ENCODE peak calls at places on chromosomes 16 and 17, in nine cellular contexts. One of them, this sample, is unnamed.

GRCh38 chr17:83080641-83081560 is 1.5 kb downstream of the METRNL start:
- DNase-seq in RWPE1: no peak
- DNase-seq in putamen: no peak
- DNase-seq in NCI-H774: no peak
- DNase-seq in central memory CD8-positive, alpha-beta T cell: peak
- DNase-seq in stimulated activated naive B cell treated with anti-CD40 and anti-IgM and Interleukin-4, amounts not matched to agents 10 μg/mL and 1 μg/mL and 100 μg/mL, for 72 hours: peak
- DNase-seq in T-helper 2 cell: peak
- DNase-seq in activated CD8-positive, alpha-beta memory T cell treated with anti-CD3 and anti-CD28 coated beads for 1 hour: no peak
- DNase-seq in LoVo: no peak
- DNase-seq in this sample: peak

GRCh38 chr17:29659155-29659554 is 36.4 kb upstream of the CORO6 start:
- DNase-seq in RWPE1: no peak
- DNase-seq in putamen: no peak
- DNase-seq in NCI-H774: no peak
- DNase-seq in central memory CD8-positive, alpha-beta T cell: no peak
- DNase-seq in stimulated activated naive B cell treated with anti-CD40 and anti-IgM and Interleukin-4, amounts not matched to agents 10 μg/mL and 1 μg/mL and 100 μg/mL, for 72 hours: no peak
- DNase-seq in T-helper 2 cell: no peak
- DNase-seq in activated CD8-positive, alpha-beta memory T cell treated with anti-CD3 and anti-CD28 coated beads for 1 hour: no peak
- DNase-seq in LoVo: no peak
- DNase-seq in this sample: no peak

GRCh38 chr17:4719684-4720221 is 9.3 kb downstream of the ARRB2 start:
- DNase-seq in RWPE1: no peak
- DNase-seq in putamen: no peak
- DNase-seq in NCI-H774: no peak
- DNase-seq in central memory CD8-positive, alpha-beta T cell: no peak
- DNase-seq in stimulated activated naive B cell treated with anti-CD40 and anti-IgM and Interleukin-4, amounts not matched to agents 10 μg/mL and 1 μg/mL and 100 μg/mL, for 72 hours: no peak
- DNase-seq in T-helper 2 cell: no peak
- DNase-seq in activated CD8-positive, alpha-beta memory T cell treated with anti-CD3 and anti-CD28 coated beads for 1 hour: no peak
- DNase-seq in LoVo: no peak
- DNase-seq in this sample: no peak

GRCh38 chr17:57524790-57525543 is 220.1 kb downstream of the CCDC182 start:
- DNase-seq in RWPE1: no peak
- DNase-seq in putamen: no peak
- DNase-seq in NCI-H774: no peak
- DNase-seq in central memory CD8-positive, alpha-beta T cell: no peak
- DNase-seq in stimulated activated naive B cell treated with anti-CD40 and anti-IgM and Interleukin-4, amounts not matched to agents 10 μg/mL and 1 μg/mL and 100 μg/mL, for 72 hours: no peak
- DNase-seq in T-helper 2 cell: no peak
- DNase-seq in activated CD8-positive, alpha-beta memory T cell treated with anti-CD3 and anti-CD28 coated beads for 1 hour: no peak
- DNase-seq in LoVo: no peak
- DNase-seq in this sample: no peak

GRCh38 chr16:262121-262745 is 13.5 kb downstream of the RGS11 start:
- DNase-seq in RWPE1: no peak
- DNase-seq in putamen: no peak
- DNase-seq in NCI-H774: no peak
- DNase-seq in central memory CD8-positive, alpha-beta T cell: no peak
- DNase-seq in stimulated activated naive B cell treated with anti-CD40 and anti-IgM and Interleukin-4, amounts not matched to agents 10 μg/mL and 1 μg/mL and 100 μg/mL, for 72 hours: no peak
- DNase-seq in T-helper 2 cell: no peak
- DNase-seq in activated CD8-positive, alpha-beta memory T cell treated with anti-CD3 and anti-CD28 coated beads for 1 hour: no peak
- DNase-seq in LoVo: no peak
- DNase-seq in this sample: no peak

GRCh38 chr16:70805787-70806186 is 4.8 kb upstream of the VAC14 start:
- DNase-seq in RWPE1: peak
- DNase-seq in putamen: no peak
- DNase-seq in NCI-H774: no peak
- DNase-seq in central memory CD8-positive, alpha-beta T cell: no peak
- DNase-seq in stimulated activated naive B cell treated with anti-CD40 and anti-IgM and Interleukin-4, amounts not matched to agents 10 μg/mL and 1 μg/mL and 100 μg/mL, for 72 hours: no peak
- DNase-seq in T-helper 2 cell: no peak
- DNase-seq in activated CD8-positive, alpha-beta memory T cell treated with anti-CD3 and anti-CD28 coated beads for 1 hour: no peak
- DNase-seq in LoVo: no peak
- DNase-seq in this sample: peak

GRCh38 chr16:88468289-88469129 is 15.4 kb downstream of the ZFPM1 start:
- DNase-seq in RWPE1: peak
- DNase-seq in putamen: no peak
- DNase-seq in NCI-H774: no peak
- DNase-seq in central memory CD8-positive, alpha-beta T cell: no peak
- DNase-seq in stimulated activated naive B cell treated with anti-CD40 and anti-IgM and Interleukin-4, amounts not matched to agents 10 μg/mL and 1 μg/mL and 100 μg/mL, for 72 hours: no peak
- DNase-seq in T-helper 2 cell: no peak
- DNase-seq in activated CD8-positive, alpha-beta memory T cell treated with anti-CD3 and anti-CD28 coated beads for 1 hour: no peak
- DNase-seq in LoVo: no peak
- DNase-seq in this sample: peak

GRCh38 chr16:57624044-57624688 is 4.3 kb upstream of the ADGRG1 start:
- DNase-seq in RWPE1: no peak
- DNase-seq in putamen: no peak
- DNase-seq in NCI-H774: no peak
- DNase-seq in central memory CD8-positive, alpha-beta T cell: no peak
- DNase-seq in stimulated activated naive B cell treated with anti-CD40 and anti-IgM and Interleukin-4, amounts not matched to agents 10 μg/mL and 1 μg/mL and 100 μg/mL, for 72 hours: no peak
- DNase-seq in T-helper 2 cell: no peak
- DNase-seq in activated CD8-positive, alpha-beta memory T cell treated with anti-CD3 and anti-CD28 coated beads for 1 hour: no peak
- DNase-seq in LoVo: no peak
- DNase-seq in this sample: peak

GRCh38 chr17:1625053-1625452 is 3.6 kb downstream of the SLC43A2 start:
- DNase-seq in RWPE1: no peak
- DNase-seq in putamen: no peak
- DNase-seq in NCI-H774: no peak
- DNase-seq in central memory CD8-positive, alpha-beta T cell: no peak
- DNase-seq in stimulated activated naive B cell treated with anti-CD40 and anti-IgM and Interleukin-4, amounts not matched to agents 10 μg/mL and 1 μg/mL and 100 μg/mL, for 72 hours: no peak
- DNase-seq in T-helper 2 cell: no peak
- DNase-seq in activated CD8-positive, alpha-beta memory T cell treated with anti-CD3 and anti-CD28 coated beads for 1 hour: no peak
- DNase-seq in LoVo: no peak
- DNase-seq in this sample: no peak

GRCh38 chr17:77592503-77592902 is 366.0 kb upstream of the TNRC6C start:
- DNase-seq in RWPE1: no peak
- DNase-seq in putamen: no peak
- DNase-seq in NCI-H774: no peak
- DNase-seq in central memory CD8-positive, alpha-beta T cell: no peak
- DNase-seq in stimulated activated naive B cell treated with anti-CD40 and anti-IgM and Interleukin-4, amounts not matched to agents 10 μg/mL and 1 μg/mL and 100 μg/mL, for 72 hours: no peak
- DNase-seq in T-helper 2 cell: no peak
- DNase-seq in activated CD8-positive, alpha-beta memory T cell treated with anti-CD3 and anti-CD28 coated beads for 1 hour: no peak
- DNase-seq in LoVo: no peak
- DNase-seq in this sample: no peak

GRCh38 chr17:79978545-79978852 is 57.2 kb downstream of the TBC1D16 start:
- DNase-seq in RWPE1: no peak
- DNase-seq in putamen: no peak
- DNase-seq in NCI-H774: no peak
- DNase-seq in central memory CD8-positive, alpha-beta T cell: no peak
- DNase-seq in stimulated activated naive B cell treated with anti-CD40 and anti-IgM and Interleukin-4, amounts not matched to agents 10 μg/mL and 1 μg/mL and 100 μg/mL, for 72 hours: no peak
- DNase-seq in T-helper 2 cell: no peak
- DNase-seq in activated CD8-positive, alpha-beta memory T cell treated with anti-CD3 and anti-CD28 coated beads for 1 hour: no peak
- DNase-seq in LoVo: no peak
- DNase-seq in this sample: no peak

GRCh38 chr16:23061669-23062068 is 87.6 kb downstream of the USP31 start:
- DNase-seq in RWPE1: no peak
- DNase-seq in putamen: no peak
- DNase-seq in NCI-H774: no peak
- DNase-seq in central memory CD8-positive, alpha-beta T cell: no peak
- DNase-seq in stimulated activated naive B cell treated with anti-CD40 and anti-IgM and Interleukin-4, amounts not matched to agents 10 μg/mL and 1 μg/mL and 100 μg/mL, for 72 hours: no peak
- DNase-seq in T-helper 2 cell: no peak
- DNase-seq in activated CD8-positive, alpha-beta memory T cell treated with anti-CD3 and anti-CD28 coated beads for 1 hour: no peak
- DNase-seq in LoVo: no peak
- DNase-seq in this sample: no peak

GRCh38 chr16:29961127-29961478 is 776 bp upstream of the TMEM219 start:
- DNase-seq in RWPE1: no peak
- DNase-seq in putamen: no peak
- DNase-seq in NCI-H774: no peak
- DNase-seq in central memory CD8-positive, alpha-beta T cell: no peak
- DNase-seq in stimulated activated naive B cell treated with anti-CD40 and anti-IgM and Interleukin-4, amounts not matched to agents 10 μg/mL and 1 μg/mL and 100 μg/mL, for 72 hours: no peak
- DNase-seq in T-helper 2 cell: no peak
- DNase-seq in activated CD8-positive, alpha-beta memory T cell treated with anti-CD3 and anti-CD28 coated beads for 1 hour: no peak
- DNase-seq in LoVo: no peak
- DNase-seq in this sample: no peak

GRCh38 chr17:21242780-21243515 is 10.3 kb downstream of the NATD1 start:
- DNase-seq in RWPE1: no peak
- DNase-seq in putamen: no peak
- DNase-seq in NCI-H774: no peak
- DNase-seq in central memory CD8-positive, alpha-beta T cell: no peak
- DNase-seq in stimulated activated naive B cell treated with anti-CD40 and anti-IgM and Interleukin-4, amounts not matched to agents 10 μg/mL and 1 μg/mL and 100 μg/mL, for 72 hours: no peak
- DNase-seq in T-helper 2 cell: no peak
- DNase-seq in activated CD8-positive, alpha-beta memory T cell treated with anti-CD3 and anti-CD28 coated beads for 1 hour: no peak
- DNase-seq in LoVo: no peak
- DNase-seq in this sample: no peak

GRCh38 chr16:89697161-89697615 is 4.3 kb downstream of the SPATA2L start:
- DNase-seq in RWPE1: no peak
- DNase-seq in putamen: no peak
- DNase-seq in NCI-H774: no peak
- DNase-seq in central memory CD8-positive, alpha-beta T cell: no peak
- DNase-seq in stimulated activated naive B cell treated with anti-CD40 and anti-IgM and Interleukin-4, amounts not matched to agents 10 μg/mL and 1 μg/mL and 100 μg/mL, for 72 hours: no peak
- DNase-seq in T-helper 2 cell: no peak
- DNase-seq in activated CD8-positive, alpha-beta memory T cell treated with anti-CD3 and anti-CD28 coated beads for 1 hour: no peak
- DNase-seq in LoVo: no peak
- DNase-seq in this sample: no peak

GRCh38 chr17:29958947-29959657 is 17.7 kb downstream of the EFCAB5 start:
- DNase-seq in RWPE1: peak
- DNase-seq in putamen: no peak
- DNase-seq in NCI-H774: no peak
- DNase-seq in central memory CD8-positive, alpha-beta T cell: no peak
- DNase-seq in stimulated activated naive B cell treated with anti-CD40 and anti-IgM and Interleukin-4, amounts not matched to agents 10 μg/mL and 1 μg/mL and 100 μg/mL, for 72 hours: no peak
- DNase-seq in T-helper 2 cell: no peak
- DNase-seq in activated CD8-positive, alpha-beta memory T cell treated with anti-CD3 and anti-CD28 coated beads for 1 hour: no peak
- DNase-seq in LoVo: no peak
- DNase-seq in this sample: peak

GRCh38 chr17:54901230-54901847 is 687 bp downstream of the TOM1L1 start:
- DNase-seq in RWPE1: peak
- DNase-seq in putamen: peak
- DNase-seq in NCI-H774: no peak
- DNase-seq in central memory CD8-positive, alpha-beta T cell: no peak
- DNase-seq in stimulated activated naive B cell treated with anti-CD40 and anti-IgM and Interleukin-4, amounts not matched to agents 10 μg/mL and 1 μg/mL and 100 μg/mL, for 72 hours: no peak
- DNase-seq in T-helper 2 cell: no peak
- DNase-seq in activated CD8-positive, alpha-beta memory T cell treated with anti-CD3 and anti-CD28 coated beads for 1 hour: no peak
- DNase-seq in LoVo: peak
- DNase-seq in this sample: peak

GRCh38 chr17:52754838-52755237 is 596.3 kb upstream of the CA10 start:
- DNase-seq in RWPE1: peak
- DNase-seq in putamen: no peak
- DNase-seq in NCI-H774: no peak
- DNase-seq in central memory CD8-positive, alpha-beta T cell: no peak
- DNase-seq in stimulated activated naive B cell treated with anti-CD40 and anti-IgM and Interleukin-4, amounts not matched to agents 10 μg/mL and 1 μg/mL and 100 μg/mL, for 72 hours: no peak
- DNase-seq in T-helper 2 cell: no peak
- DNase-seq in activated CD8-positive, alpha-beta memory T cell treated with anti-CD3 and anti-CD28 coated beads for 1 hour: no peak
- DNase-seq in LoVo: no peak
- DNase-seq in this sample: peak

GRCh38 chr17:64200080-64201042 is 62.7 kb downstream of the TEX2 start:
- DNase-seq in RWPE1: no peak
- DNase-seq in putamen: no peak
- DNase-seq in NCI-H774: peak
- DNase-seq in central memory CD8-positive, alpha-beta T cell: no peak
- DNase-seq in stimulated activated naive B cell treated with anti-CD40 and anti-IgM and Interleukin-4, amounts not matched to agents 10 μg/mL and 1 μg/mL and 100 μg/mL, for 72 hours: peak
- DNase-seq in T-helper 2 cell: no peak
- DNase-seq in activated CD8-positive, alpha-beta memory T cell treated with anti-CD3 and anti-CD28 coated beads for 1 hour: no peak
- DNase-seq in LoVo: no peak
- DNase-seq in this sample: peak

GRCh38 chr16:1890024-1890700 is 18.2 kb upstream of the MEIOB start:
- DNase-seq in RWPE1: no peak
- DNase-seq in putamen: no peak
- DNase-seq in NCI-H774: no peak
- DNase-seq in central memory CD8-positive, alpha-beta T cell: no peak
- DNase-seq in stimulated activated naive B cell treated with anti-CD40 and anti-IgM and Interleukin-4, amounts not matched to agents 10 μg/mL and 1 μg/mL and 100 μg/mL, for 72 hours: no peak
- DNase-seq in T-helper 2 cell: no peak
- DNase-seq in activated CD8-positive, alpha-beta memory T cell treated with anti-CD3 and anti-CD28 coated beads for 1 hour: no peak
- DNase-seq in LoVo: no peak
- DNase-seq in this sample: no peak

GRCh38 chr17:39596543-39597267 is 11.0 kb downstream of the NEUROD2 start:
- DNase-seq in RWPE1: no peak
- DNase-seq in putamen: no peak
- DNase-seq in NCI-H774: no peak
- DNase-seq in central memory CD8-positive, alpha-beta T cell: no peak
- DNase-seq in stimulated activated naive B cell treated with anti-CD40 and anti-IgM and Interleukin-4, amounts not matched to agents 10 μg/mL and 1 μg/mL and 100 μg/mL, for 72 hours: no peak
- DNase-seq in T-helper 2 cell: no peak
- DNase-seq in activated CD8-positive, alpha-beta memory T cell treated with anti-CD3 and anti-CD28 coated beads for 1 hour: no peak
- DNase-seq in LoVo: no peak
- DNase-seq in this sample: no peak

GRCh38 chr16:70737377-70738082 is 51.7 kb upstream of the MTSS2 start:
- DNase-seq in RWPE1: no peak
- DNase-seq in putamen: no peak
- DNase-seq in NCI-H774: no peak
- DNase-seq in central memory CD8-positive, alpha-beta T cell: peak
- DNase-seq in stimulated activated naive B cell treated with anti-CD40 and anti-IgM and Interleukin-4, amounts not matched to agents 10 μg/mL and 1 μg/mL and 100 μg/mL, for 72 hours: peak
- DNase-seq in T-helper 2 cell: peak
- DNase-seq in activated CD8-positive, alpha-beta memory T cell treated with anti-CD3 and anti-CD28 coated beads for 1 hour: peak
- DNase-seq in LoVo: no peak
- DNase-seq in this sample: peak

GRCh38 chr17:69265873-69266272 is 37.2 kb upstream of the ABCA10 start:
- DNase-seq in RWPE1: no peak
- DNase-seq in putamen: no peak
- DNase-seq in NCI-H774: no peak
- DNase-seq in central memory CD8-positive, alpha-beta T cell: no peak
- DNase-seq in stimulated activated naive B cell treated with anti-CD40 and anti-IgM and Interleukin-4, amounts not matched to agents 10 μg/mL and 1 μg/mL and 100 μg/mL, for 72 hours: no peak
- DNase-seq in T-helper 2 cell: no peak
- DNase-seq in activated CD8-positive, alpha-beta memory T cell treated with anti-CD3 and anti-CD28 coated beads for 1 hour: no peak
- DNase-seq in LoVo: no peak
- DNase-seq in this sample: no peak

GRCh38 chr16:9123401-9123800 is 32.0 kb downstream of the HAPSTR1 start:
- DNase-seq in RWPE1: no peak
- DNase-seq in putamen: no peak
- DNase-seq in NCI-H774: no peak
- DNase-seq in central memory CD8-positive, alpha-beta T cell: no peak
- DNase-seq in stimulated activated naive B cell treated with anti-CD40 and anti-IgM and Interleukin-4, amounts not matched to agents 10 μg/mL and 1 μg/mL and 100 μg/mL, for 72 hours: no peak
- DNase-seq in T-helper 2 cell: no peak
- DNase-seq in activated CD8-positive, alpha-beta memory T cell treated with anti-CD3 and anti-CD28 coated beads for 1 hour: no peak
- DNase-seq in LoVo: no peak
- DNase-seq in this sample: no peak

This sample was measured in epithelial cell of esophagus.